ENCODE peak calls at places on chromosome 18, in four cellular contexts. N, V, C and R are unnamed samples.

GRCh38 chr18:70326255-70326654 is 37.4 kb downstream of the SOCS6 start:
- DNase-seq in N (no peak), V (no peak), C (no peak), R (no peak)

GRCh38 chr18:8661754-8662573 is 43.4 kb upstream of the MTCL1 start:
- DNase-seq in N (peak; percentile 37), V (peak; percentile 88), C (peak; percentile 25), R (no peak)

GRCh38 chr18:9422816-9423519 is 52.3 kb upstream of the RALBP1 start:
- DNase-seq in N (peak; percentile 46), V (no peak), C (no peak), R (no peak)

GRCh38 chr18:172361-172760 is 14.0 kb downstream of the USP14 start:
- DNase-seq in N (no peak), V (no peak), C (no peak), R (no peak)

GRCh38 chr18:13464432-13465125 is 246.0 kb downstream of the LDLRAD4 start:
- DNase-seq in N (peak; percentile 39), V (no peak), C (no peak), R (peak; percentile 65)

GRCh38 chr18:23856466-23857175 is 157.9 kb upstream of the TTC39C start:
- DNase-seq in N (no peak), V (peak; percentile 32), C (no peak), R (no peak)

GRCh38 chr18:23935804-23936203 is 78.8 kb upstream of the TTC39C start:
- DNase-seq in N (no peak), V (no peak), C (no peak), R (no peak)

GRCh38 chr18:3603460-3604259 is 153.7 kb downstream of the TGIF1 start:
- DNase-seq in N (peak; percentile 55), V (peak; percentile 92), C (peak; percentile 25), R (peak; percentile 88)

GRCh38 chr18:10436160-10436559 is 18.3 kb upstream of the APCDD1 start:
- DNase-seq in N (no peak), V (no peak), C (no peak), R (no peak)

GRCh38 chr18:2823966-2824365 is 22.8 kb upstream of the EMILIN2 start:
- DNase-seq in N (no peak), V (no peak), C (no peak), R (no peak)

GRCh38 chr18:31977270-31977872 is 34.4 kb upstream of the TRAPPC8 start:
- DNase-seq in N (no peak), V (peak; percentile 52), C (no peak), R (no peak)

GRCh38 chr18:45066868-45067267 is 386.2 kb downstream of the SETBP1 start:
- DNase-seq in N (no peak), V (peak; percentile 17), C (no peak), R (no peak)

GRCh38 chr18:68448736-68449135 is 266.2 kb downstream of the TMX3 start:
- DNase-seq in N (no peak), V (peak; percentile 67), C (no peak), R (peak; percentile 15)

GRCh38 chr18:46916551-46917107 is 678 bp downstream of the PIAS2 start:
- DNase-seq in N (no peak), V (no peak), C (no peak), R (peak; percentile 93)

GRCh38 chr18:12948055-12948804 is 419 bp downstream of the SEH1L start:
- DNase-seq in N (peak; percentile 95), V (peak; percentile 97), C (peak; percentile 84), R (peak; percentile 97)

GRCh38 chr18:74310411-74310810 is 5.2 kb upstream of the C18orf63 start:
- DNase-seq in N (no peak), V (no peak), C (no peak), R (no peak)

GRCh38 chr18:8121091-8121490 is 488.1 kb upstream of the RAB12 start:
- DNase-seq in N (no peak), V (no peak), C (no peak), R (no peak)

GRCh38 chr18:44803019-44803650 is 122.4 kb downstream of the SETBP1 start:
- DNase-seq in N (peak; percentile 78), V (peak; percentile 67), C (peak; percentile 3), R (no peak)